ENCODE peak calls at places on chromosomes 13 and 19, in ten cellular contexts. U is gastrocnemius medialis, X is vagina, M is tibial nerve, A is Peyer's patch, Z is uterus, I is heart left ventricle, B is lower leg skin, O is H54, V is esophagus squamous epithelium. G is an unnamed sample.

GRCh38 chr13:26508885-26509284 is 48.6 kb upstream of the WASF3 start:
- DNase-seq in V (no peak), U (peak; percentile 63), M (peak; percentile 87), A (no peak), B (peak; percentile 85), Z (peak; percentile 76), X (no peak), I (peak; percentile 40), O (no peak), G (no peak)

GRCh38 chr19:38898788-38899446 is 501 bp downstream of the SIRT2 start:
- DNase-seq in O (no peak), Z (peak; percentile 31), A (no peak), X (no peak), B (peak; percentile 45), V (no peak), M (peak; percentile 18), I (no peak), U (no peak), G (no peak)

GRCh38 chr13:99958402-99959126 is 13.0 kb downstream of the ZIC5 start:
- DNase-seq in M (no peak), O (no peak), A (no peak), V (no peak), I (no peak), Z (no peak), X (no peak), B (no peak), U (no peak), G (no peak)

GRCh38 chr19:43768273-43769050 is 12.3 kb downstream of the KCNN4 start:
- DNase-seq in X (no peak), U (no peak), Z (no peak), B (no peak), V (no peak), I (no peak), A (peak; percentile 44), M (no peak), O (no peak), G (peak; percentile 36)

GRCh38 chr13:21703846-21704245 is 33.0 kb downstream of the FGF9 start:
- DNase-seq in O (no peak), V (no peak), A (no peak), X (no peak), I (no peak), U (no peak), B (no peak), M (no peak), Z (no peak), G (no peak)

GRCh38 chr13:76667551-76667950 is 218.7 kb downstream of the KCTD12 start:
- DNase-seq in V (no peak), I (no peak), B (peak; percentile 21), X (no peak), Z (peak; percentile 37), A (no peak), M (peak; percentile 22), O (no peak), U (no peak), G (peak; percentile 9)

GRCh38 chr13:110874508-110874960 is 40.3 kb downstream of the ANKRD10 start:
- DNase-seq in U (peak; percentile 67), Z (peak; percentile 92), B (peak; percentile 78), O (peak; percentile 97), V (no peak), I (peak; percentile 89), A (peak; percentile 86), X (no peak), M (peak; percentile 81), G (peak; percentile 73)

GRCh38 chr19:42254850-42255765 is at the start of gene ERF:
- DNase-seq in I (peak; percentile 96), O (peak; percentile 93), M (peak; percentile 95), B (peak; percentile 94), A (peak; percentile 98), U (peak; percentile 68), Z (peak; percentile 93), X (no peak), V (peak; percentile 71), G (peak; percentile 94)

GRCh38 chr13:97223711-97224461 is 1.8 kb downstream of the MBNL2 start:
- DNase-seq in V (no peak), A (peak; percentile 65), M (peak; percentile 81), I (peak; percentile 59), B (peak; percentile 79), Z (peak; percentile 80), U (peak; percentile 59), O (peak; percentile 42), X (no peak), G (peak; percentile 88)

GRCh38 chr13:40336228-40337221 is 329.9 kb downstream of the FOXO1 start:
- DNase-seq in M (no peak), V (no peak), I (no peak), O (no peak), Z (no peak), X (no peak), B (no peak), A (no peak), U (no peak), G (no peak)

GRCh38 chr19:50703915-50704548 is 15.6 kb downstream of the SHANK1 start:
- DNase-seq in V (no peak), Z (no peak), X (no peak), O (no peak), I (no peak), A (no peak), B (no peak), U (no peak), M (no peak), G (no peak)

GRCh38 chr19:46745521-46746280 is at the start of gene FKRP:
- DNase-seq in M (no peak), X (no peak), V (no peak), Z (no peak), U (no peak), I (peak; percentile 52), B (no peak), O (no peak), A (no peak), G (peak; percentile 50)

GRCh38 chr13:25037057-25037813 is 58.7 kb upstream of the PABPC3 start:
- DNase-seq in M (peak; percentile 14), I (peak; percentile 31), X (no peak), O (peak; percentile 23), B (peak; percentile 43), U (no peak), V (no peak), A (no peak), Z (no peak), G (peak; percentile 85)

GRCh38 chr19:39411832-39412099 is 703 bp upstream of the PLEKHG2 start:
- DNase-seq in A (peak; percentile 90), B (peak; percentile 95), M (peak; percentile 99), I (peak; percentile 90), Z (peak; percentile 96), X (no peak), U (peak; percentile 79), O (peak; percentile 95), V (peak; percentile 70), G (peak; percentile 96)

GRCh38 chr19:45099465-45100201 is 6.7 kb downstream of the PPP1R37 start:
- DNase-seq in O (no peak), B (no peak), V (no peak), A (peak; percentile 79), U (no peak), M (no peak), X (no peak), Z (no peak), I (no peak), G (peak; percentile 19)
- TF ChIP-seq POLR2A in O (no peak), B (no peak), V (no peak), A (peak; percentile 33), U (no peak), M (no peak), X (no peak), Z (no peak), I (no peak), G (no peak)

GRCh38 chr13:102187313-102187712 is 214.5 kb downstream of the FGF14 start:
- DNase-seq in I (no peak), V (no peak), M (no peak), X (no peak), B (no peak), U (no peak), Z (no peak), O (no peak), A (no peak), G (no peak)
- TF ChIP-seq POLR2A in I (no peak), V (no peak), M (no peak), X (no peak), B (no peak), U (no peak), Z (no peak), O (no peak), A (no peak), G (no peak)

GRCh38 chr19:10291554-10292205 is 1.9 kb downstream of the ICAM5 start:
- DNase-seq in Z (no peak), A (peak; percentile 50), U (no peak), M (no peak), X (no peak), B (no peak), V (no peak), O (no peak), I (no peak), G (no peak)

GRCh38 chr19:10289836-10290438 is at the start of gene ICAM5:
- DNase-seq in M (no peak), V (no peak), A (no peak), X (no peak), I (no peak), Z (no peak), B (no peak), O (peak; percentile 55), U (no peak), G (peak; percentile 88)

GRCh38 chr19:10292206-10292788 is 2.5 kb downstream of the ICAM5 start:
- DNase-seq in O (peak; percentile 67), X (peak; percentile 91), U (peak; percentile 47), B (peak; percentile 76), V (no peak), Z (peak; percentile 53), I (peak; percentile 70), M (peak; percentile 61), A (peak; percentile 90), G (peak; percentile 97)

GRCh38 chr19:10290439-10290875 is 705 bp downstream of the ICAM5 start:
- DNase-seq in V (no peak), M (no peak), X (peak; percentile 92), A (no peak), Z (no peak), B (no peak), U (no peak), O (no peak), I (no peak), G (no peak)

DNA sequence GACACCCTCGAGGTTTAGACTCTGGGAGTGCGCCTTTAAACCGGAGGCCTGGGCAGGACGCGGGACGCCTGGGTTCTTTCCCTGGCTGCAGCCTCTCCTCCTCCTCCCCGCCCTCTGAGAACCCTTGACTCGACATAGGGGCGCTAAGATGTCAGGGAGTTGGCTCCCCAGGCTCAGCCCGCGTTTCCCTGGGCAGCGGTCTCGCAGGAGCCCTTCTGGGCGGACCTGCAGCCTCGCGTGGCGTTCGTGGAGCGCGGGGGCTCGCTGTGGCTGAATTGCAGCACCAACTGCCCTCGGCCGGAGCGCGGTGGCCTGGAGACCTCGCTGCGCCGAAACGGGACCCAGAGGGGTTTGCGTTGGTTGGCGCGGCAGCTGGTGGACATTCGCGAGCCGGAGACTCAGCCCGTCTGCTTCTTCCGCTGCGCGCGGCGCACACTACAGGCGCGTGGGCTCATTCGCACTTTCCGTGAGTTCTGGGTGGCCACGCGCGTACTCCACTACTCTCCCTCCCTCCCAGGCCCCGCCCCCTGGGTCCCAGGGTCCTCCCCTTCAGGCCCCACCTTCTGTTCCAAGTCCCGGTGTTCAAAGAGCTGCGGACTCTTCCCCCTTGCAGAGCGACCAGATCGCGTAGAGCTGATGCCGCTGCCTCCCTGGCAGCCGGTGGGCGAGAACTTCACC is 1.3 kb downstream of the ICAM5 start:
- DNase-seq in M (no peak), V (no peak), O (no peak), B (no peak), A (peak; percentile 69), X (peak; percentile 96), U (no peak), I (no peak), Z (peak; percentile 36), G (peak; percentile 90)
- TF ChIP-seq POLR2A in M (no peak), V (no peak), O (peak; percentile 38), B (no peak), A (peak; percentile 5), X (no peak), U (no peak), I (no peak), Z (no peak), G (peak; percentile 73)

GRCh38 chr19:35399231-35399630 is 28.4 kb downstream of the GPR42 start:
- DNase-seq in I (no peak), O (no peak), X (no peak), U (no peak), A (no peak), V (no peak), Z (no peak), M (no peak), B (no peak), G (no peak)
- TF ChIP-seq POLR2A in I (no peak), O (no peak), X (no peak), U (no peak), A (no peak), V (no peak), Z (no peak), M (no peak), B (no peak), G (no peak)